ENCODE peak calls at places on chromosomes 7 and 10, in five cellular contexts. A is BJ, E is SK-N-SH, J is heart left ventricle, H is uterus. T is an unnamed sample.

GRCh38 chr7:4097001-4097609 is 585.0 kb upstream of the FOXK1 start:
- DNase-seq in A (no peak), E (no peak), J (no peak), H (no peak), T (no peak)

GRCh38 chr10:94602729-94603515 is 57.3 kb downstream of the HELLS start:
- DNase-seq in A (no peak), E (no peak), J (no peak), H (no peak), T (no peak)

GRCh38 chr7:79692015-79692414 is 238.5 kb upstream of the MAGI2 start:
- DNase-seq in A (peak), E (no peak), J (no peak), H (no peak), T (peak)

GRCh38 chr10:88949912-88950664 is 2.5 kb downstream of the ACTA2 start:
- DNase-seq in A (no peak), E (no peak), J (no peak), H (no peak), T (no peak)

GRCh38 chr7:116185450-116185849 is 24.9 kb upstream of the TES start:
- DNase-seq in A (no peak), E (no peak), J (no peak), H (no peak), T (no peak)

GRCh38 chr7:136030867-136031318 is 53.7 kb upstream of the MTPN start:
- DNase-seq in A (no peak), E (no peak), J (no peak), H (no peak), T (no peak)

GRCh38 chr7:87426160-87426559 is 49.3 kb downstream of the ABCB4 start:
- DNase-seq in A (no peak), E (no peak), J (no peak), H (no peak), T (no peak)

GRCh38 chr10:75408911-75409885 is 7.6 kb upstream of the ZNF503 start:
- DNase-seq in A (no peak), E (peak), J (peak), H (peak), T (no peak)

GRCh38 chr7:29620531-29620930 is 56.9 kb downstream of the PRR15 start:
- DNase-seq in A (no peak), E (no peak), J (no peak), H (no peak), T (no peak)

GRCh38 chr7:47484923-47485639 is 96.8 kb downstream of the TNS3 start:
- DNase-seq in A (no peak), E (no peak), J (no peak), H (no peak), T (no peak)

GRCh38 chr7:17370901-17371550 is 72.6 kb downstream of the AHR start:
- DNase-seq in A (no peak), E (no peak), J (no peak), H (no peak), T (no peak)

GRCh38 chr7:133829336-133829897 is 297.7 kb upstream of the LRGUK start:
- DNase-seq in A (no peak), E (no peak), J (no peak), H (no peak), T (no peak)

GRCh38 chr10:53135213-53135896 is 362.8 kb upstream of the MBL2 start:
- DNase-seq in A (no peak), E (no peak), J (no peak), H (no peak), T (no peak)

GRCh38 chr10:90087197-90088007 is 386.0 kb downstream of the KIF20B start:
- DNase-seq in A (no peak), E (no peak), J (no peak), H (no peak), T (no peak)

GRCh38 chr10:57898231-57898630 is 369.5 kb downstream of the IPMK start:
- DNase-seq in A (no peak), E (no peak), J (no peak), H (no peak), T (no peak)

GRCh38 chr10:30210296-30210695 is 138.8 kb downstream of the MTPAP start:
- DNase-seq in A (no peak), E (no peak), J (no peak), H (no peak), T (no peak)

GRCh38 chr10:70052462-70053211 is at the start of gene MACROH2A2:
- DNase-seq in A (peak), E (peak), J (peak), H (peak), T (peak)

GRCh38 chr10:683448-684071 is 5.9 kb downstream of the DIP2C start:
- DNase-seq in A (peak), E (peak), J (no peak), H (peak), T (peak)

GRCh38 chr7:15495170-15495569 is 66.6 kb downstream of the AGMO start:
- DNase-seq in A (no peak), E (peak), J (no peak), H (no peak), T (no peak)

GRCh38 chr10:34593955-34594354 is 221.1 kb downstream of the PARD3 start:
- DNase-seq in A (no peak), E (no peak), J (no peak), H (no peak), T (no peak)

GRCh38 chr7:121605297-121605640 is 209.2 kb upstream of the FAM3C start:
- DNase-seq in A (no peak), E (no peak), J (no peak), H (no peak), T (no peak)

GRCh38 chr7:99040104-99040958 is 103.6 kb downstream of the SMURF1 start:
- DNase-seq in A (peak), E (peak), J (peak), H (peak), T (peak)

GRCh38 chr10:126528320-126528835 is 140.1 kb upstream of the ADAM12 start:
- DNase-seq in A (no peak), E (no peak), J (no peak), H (no peak), T (no peak)

GRCh38 chr7:46859963-46860475 is 721.9 kb downstream of the TNS3 start:
- DNase-seq in A (no peak), E (no peak), J (no peak), H (no peak), T (peak)

GRCh38 chr10:3813267-3813666 is 28.3 kb upstream of the KLF6 start:
- DNase-seq in A (no peak), E (no peak), J (no peak), H (no peak), T (no peak)
- H3K4me3 ChIP-seq in A (no peak), E (no peak), J (no peak), H (no peak), T (no peak)

GRCh38 chr7:74454948-74455804 is 1.5 kb downstream of the GTF2IRD1 start:
- DNase-seq in A (no peak), E (peak), J (peak), H (no peak), T (no peak)
- H3K4me3 ChIP-seq in A (peak), E (peak), J (peak), H (no peak), T (peak)

DNA sequence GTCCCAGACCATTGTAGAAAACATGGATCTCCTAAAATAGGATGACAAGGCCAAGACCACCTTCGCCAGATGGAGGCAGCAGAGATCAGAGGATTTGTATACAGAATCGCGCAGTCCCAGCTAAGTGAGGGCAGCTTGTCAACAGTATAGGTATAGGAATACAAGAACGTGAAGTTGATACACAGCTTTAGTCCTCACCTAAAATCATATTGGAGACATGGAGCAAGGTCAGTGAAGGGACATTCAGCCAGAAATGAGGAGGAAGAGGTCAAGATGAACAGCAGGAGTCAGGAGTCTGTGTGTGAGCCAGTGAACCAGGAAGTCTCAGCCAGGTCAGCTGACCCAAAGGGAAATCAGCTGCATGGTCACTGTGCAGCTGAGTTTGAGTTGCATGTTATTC is 263.4 kb upstream of the PRKCQ start:
- DNase-seq in A (no peak), E (no peak), J (no peak), H (no peak), T (no peak)
- H3K4me3 ChIP-seq in A (no peak), E (no peak), J (no peak), H (no peak), T (no peak)

DNA sequence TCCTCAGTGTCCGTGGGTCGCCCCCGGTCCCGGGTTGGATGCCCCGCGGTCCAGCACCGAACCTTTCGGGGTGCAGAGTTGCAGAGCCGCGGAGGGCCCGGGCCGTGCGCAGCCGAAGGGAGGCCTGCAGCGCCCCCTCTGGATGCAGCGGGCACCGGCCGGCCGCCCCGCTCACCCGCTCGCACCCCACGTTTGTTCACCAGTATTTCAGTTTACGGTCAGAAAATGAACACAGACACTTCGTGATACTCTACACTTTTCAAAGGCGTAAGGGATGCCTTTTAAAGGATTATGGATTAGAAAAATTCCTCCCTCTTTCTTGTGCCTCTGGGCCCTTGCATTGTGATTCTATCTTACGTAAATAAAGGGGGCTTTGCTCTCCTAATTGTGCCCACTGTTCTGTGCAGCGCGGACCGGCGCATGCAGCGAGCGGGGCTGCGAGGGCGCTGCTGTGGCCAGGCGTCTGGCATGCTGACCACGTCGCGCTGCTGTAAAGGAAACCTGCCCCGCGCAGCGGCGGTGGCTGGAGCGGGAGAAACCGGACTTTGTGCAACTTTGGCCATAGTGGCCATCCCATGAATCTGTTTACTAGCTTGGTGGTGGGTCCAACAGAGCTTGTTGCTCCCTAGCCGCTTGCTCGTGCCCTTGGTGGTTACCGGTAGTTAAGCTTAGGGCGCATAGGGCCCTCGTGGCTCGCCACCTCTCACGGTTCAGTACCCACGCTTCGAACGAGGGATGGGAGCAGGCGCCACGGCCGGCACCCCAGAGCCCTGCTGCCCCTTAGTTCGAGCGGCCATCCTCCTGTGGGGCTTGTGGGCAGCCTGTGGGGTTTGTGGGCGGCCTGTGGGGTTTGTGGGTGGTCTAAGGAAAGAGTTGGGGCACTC is 755 bp upstream of the MEST start:
- DNase-seq in A (no peak), E (peak), J (peak), H (peak), T (no peak)
- H3K4me3 ChIP-seq in A (peak), E (peak), J (peak), H (peak), T (peak)

GRCh38 chr7:33129806-33130153 is 416 bp downstream of the BBS9 start:
- DNase-seq in A (no peak), E (no peak), J (no peak), H (no peak), T (no peak)
- H3K4me3 ChIP-seq in A (peak), E (peak), J (peak), H (peak), T (peak)

GRCh38 chr10:108673756-108674155 is 1249.6 kb downstream of the XPNPEP1 start:
- DNase-seq in A (no peak), E (no peak), J (no peak), H (no peak), T (no peak)
- H3K4me3 ChIP-seq in A (no peak), E (no peak), J (no peak), H (no peak), T (no peak)

GRCh38 chr7:159050703-159051102 is 94.0 kb downstream of the VIPR2 start:
- DNase-seq in A (no peak), E (no peak), J (no peak), H (no peak), T (no peak)
- H3K4me3 ChIP-seq in A (no peak), E (no peak), J (no peak), H (no peak), T (no peak)

T was measured in AG09309.